ENCODE peak calls at places on chromosomes 2 and 18, in eight cellular contexts. B is GM10248, C is fibroblast of the aortic adventitia, O is OCI-LY7, H is pancreas, K is mucosa of descending colon, W is adrenal gland, I is progenitor cell of endocrine pancreas. D is an unnamed sample.

GRCh38 chr2:21261591-21261990 is 137.8 kb downstream of the TDRD15 start:
- DNase-seq in B (no peak), C (no peak), O (no peak), H (no peak), K (no peak), W (no peak), I (no peak), D (no peak)

GRCh38 chr18:3605562-3606443 is 155.8 kb downstream of the TGIF1 start:
- DNase-seq in B (no peak), C (peak), O (no peak), H (no peak), K (peak), W (no peak), I (no peak), D (no peak)

GRCh38 chr18:79634593-79634992 is 45.0 kb upstream of the CTDP1 start:
- DNase-seq in B (no peak), C (no peak), O (no peak), H (peak), K (no peak), W (peak), I (no peak), D (no peak)

GRCh38 chr2:239758325-239758877 is 266.7 kb downstream of the NDUFA10 start:
- DNase-seq in B (no peak), C (no peak), O (no peak), H (no peak), K (no peak), W (no peak), I (no peak), D (no peak)

GRCh38 chr2:72111061-72111460 is 36.6 kb downstream of the CYP26B1 start:
- DNase-seq in B (no peak), C (no peak), O (no peak), H (no peak), K (no peak), W (no peak), I (no peak), D (no peak)

GRCh38 chr2:233079473-233079877 is 19.3 kb downstream of the INPP5D start:
- DNase-seq in B (no peak), C (no peak), O (peak), H (no peak), K (no peak), W (peak), I (no peak), D (no peak)

GRCh38 chr2:109433926-109434325 is 179.8 kb downstream of the SEPTIN10 start:
- DNase-seq in B (no peak), C (no peak), O (no peak), H (no peak), K (no peak), W (no peak), I (no peak), D (peak)

GRCh38 chr2:224369028-224369632 is 32.8 kb downstream of the FAM124B start:
- DNase-seq in B (peak), C (peak), O (peak), H (no peak), K (peak), W (no peak), I (no peak), D (no peak)

GRCh38 chr18:73235491-73235890 is 367.7 kb upstream of the NETO1 start:
- DNase-seq in B (peak), C (peak), O (no peak), H (no peak), K (no peak), W (no peak), I (no peak), D (no peak)

GRCh38 chr2:201628545-201628944 is 14.8 kb downstream of the TMEM237 start:
- DNase-seq in B (no peak), C (no peak), O (no peak), H (no peak), K (no peak), W (no peak), I (no peak), D (no peak)

GRCh38 chr2:43112155-43112554 is 114.3 kb downstream of the ZFP36L2 start:
- DNase-seq in B (no peak), C (no peak), O (no peak), H (no peak), K (no peak), W (no peak), I (no peak), D (no peak)

GRCh38 chr2:227163998-227164744 is at the start of the genes COL4A3 and COL4A4:
- DNase-seq in B (peak), C (peak), O (no peak), H (peak), K (peak), W (peak), I (peak), D (no peak)

GRCh38 chr2:119242276-119243119 is 18.9 kb downstream of the STEAP3 start:
- DNase-seq in B (no peak), C (no peak), O (no peak), H (peak), K (no peak), W (no peak), I (no peak), D (no peak)

GRCh38 chr2:181779288-181779871 is 99.1 kb upstream of the NEUROD1 start:
- DNase-seq in B (no peak), C (no peak), O (no peak), H (no peak), K (no peak), W (no peak), I (no peak), D (no peak)

GRCh38 chr2:101999122-101999789 is 7.5 kb downstream of the IL1R2 start:
- DNase-seq in B (no peak), C (no peak), O (no peak), H (no peak), K (peak), W (no peak), I (no peak), D (no peak)

GRCh38 chr18:46418657-46419260 is 238.3 kb downstream of the LOXHD1 start:
- DNase-seq in B (no peak), C (peak), O (no peak), H (no peak), K (no peak), W (peak), I (no peak), D (no peak)

GRCh38 chr2:37585982-37586621 is 85.3 kb downstream of the CDC42EP3 start:
- DNase-seq in B (no peak), C (peak), O (no peak), H (no peak), K (peak), W (peak), I (no peak), D (peak)

GRCh38 chr18:59967878-59968277 is 68.1 kb downstream of the PMAIP1 start:
- DNase-seq in B (no peak), C (no peak), O (no peak), H (no peak), K (no peak), W (no peak), I (no peak), D (no peak)

GRCh38 chr2:236512902-236513433 is 56.7 kb upstream of the ACKR3 start:
- DNase-seq in B (peak), C (peak), O (peak), H (peak), K (peak), W (peak), I (peak), D (peak)

GRCh38 chr2:231373184-231373583 is 22.3 kb upstream of the B3GNT7 start:
- DNase-seq in B (no peak), C (no peak), O (no peak), H (no peak), K (no peak), W (no peak), I (no peak), D (no peak)

GRCh38 chr2:98382739-98383138 is 36.5 kb downstream of the CNGA3 start:
- DNase-seq in B (no peak), C (no peak), O (no peak), H (no peak), K (no peak), W (no peak), I (no peak), D (no peak)

GRCh38 chr2:219661955-219662395 is 34.5 kb downstream of the SLC4A3 start:
- DNase-seq in B (no peak), C (peak), O (no peak), H (no peak), K (no peak), W (no peak), I (no peak), D (no peak)

GRCh38 chr2:107634172-107634571 is 192.5 kb upstream of the RGPD4 start:
- DNase-seq in B (no peak), C (no peak), O (no peak), H (no peak), K (no peak), W (no peak), I (no peak), D (no peak)

GRCh38 chr18:25650201-25650941 is 298.4 kb upstream of the ZNF521 start:
- DNase-seq in B (no peak), C (peak), O (no peak), H (no peak), K (no peak), W (no peak), I (no peak), D (no peak)

GRCh38 chr2:131121464-131121863 is 16.3 kb downstream of the PLEKHB2 start:
- DNase-seq in B (no peak), C (peak), O (no peak), H (no peak), K (no peak), W (peak), I (no peak), D (no peak)

GRCh38 chr18:11150271-11150615 is 874 bp upstream of the PIEZO2 start:
- DNase-seq in B (no peak), C (no peak), O (no peak), H (no peak), K (no peak), W (no peak), I (no peak), D (no peak)

GRCh38 chr2:17976871-17977746 is 98.6 kb downstream of the KCNS3 start:
- DNase-seq in B (no peak), C (peak), O (no peak), H (no peak), K (peak), W (no peak), I (no peak), D (no peak)

GRCh38 chr2:209960676-209961630 is 41.5 kb upstream of the RPE start:
- DNase-seq in B (peak), C (peak), O (peak), H (no peak), K (peak), W (peak), I (no peak), D (no peak)

GRCh38 chr2:47043891-47044239 is 111.2 kb downstream of the STPG4 start:
- DNase-seq in B (no peak), C (no peak), O (no peak), H (no peak), K (no peak), W (no peak), I (no peak), D (no peak)
- TF ChIP-seq CTCF in B (no peak), C (no peak), O (no peak), H (no peak), K (no peak), W (no peak), I (no peak), D (no peak)

GRCh38 chr2:189570565-189570964 is 10.0 kb downstream of the SLC40A1 start:
- DNase-seq in B (no peak), C (peak), O (no peak), H (no peak), K (no peak), W (no peak), I (no peak), D (no peak)

GRCh38 chr2:189574793-189575475 is 5.7 kb downstream of the SLC40A1 start:
- DNase-seq in B (no peak), C (no peak), O (no peak), H (no peak), K (no peak), W (no peak), I (no peak), D (no peak)

GRCh38 chr2:189566046-189566445 is 14.5 kb downstream of the SLC40A1 start:
- DNase-seq in B (no peak), C (peak), O (no peak), H (no peak), K (no peak), W (no peak), I (no peak), D (no peak)

DNA sequence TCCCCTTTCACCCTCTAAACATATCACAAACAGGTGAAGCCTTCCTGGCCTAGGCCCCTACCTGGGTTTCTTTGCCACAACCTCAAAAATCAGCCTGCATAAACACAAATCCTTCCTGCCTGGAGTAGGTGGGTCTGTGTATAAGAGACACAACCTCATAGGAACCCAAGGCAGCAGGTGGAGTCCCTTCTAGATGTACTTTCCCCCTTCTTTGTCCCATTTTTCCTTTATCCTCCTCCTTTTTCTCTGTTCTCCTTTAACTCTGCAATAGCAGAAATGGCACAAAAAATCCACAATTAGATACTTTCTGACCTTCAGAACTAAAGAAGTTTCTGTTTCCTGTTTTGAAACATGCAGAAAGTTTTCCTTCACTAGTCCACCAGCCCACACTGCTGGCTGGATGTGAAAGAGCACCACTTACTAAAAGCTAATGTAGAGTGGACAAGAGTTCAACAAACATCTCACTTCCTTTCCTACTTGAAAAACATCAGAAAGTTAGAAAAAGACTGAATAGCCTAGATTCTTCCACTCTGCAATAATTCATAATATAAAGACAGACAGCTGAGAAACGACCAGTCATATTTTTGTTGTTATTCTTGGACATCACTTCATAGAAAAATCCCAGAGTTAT is 11.2 kb downstream of the SLC40A1 start:
- DNase-seq in B (no peak), C (no peak), O (no peak), H (no peak), K (no peak), W (no peak), I (no peak), D (no peak)
- TF ChIP-seq CTCF in B (no peak), C (peak), O (no peak), H (no peak), K (no peak), W (no peak), I (no peak), D (no peak)

DNA sequence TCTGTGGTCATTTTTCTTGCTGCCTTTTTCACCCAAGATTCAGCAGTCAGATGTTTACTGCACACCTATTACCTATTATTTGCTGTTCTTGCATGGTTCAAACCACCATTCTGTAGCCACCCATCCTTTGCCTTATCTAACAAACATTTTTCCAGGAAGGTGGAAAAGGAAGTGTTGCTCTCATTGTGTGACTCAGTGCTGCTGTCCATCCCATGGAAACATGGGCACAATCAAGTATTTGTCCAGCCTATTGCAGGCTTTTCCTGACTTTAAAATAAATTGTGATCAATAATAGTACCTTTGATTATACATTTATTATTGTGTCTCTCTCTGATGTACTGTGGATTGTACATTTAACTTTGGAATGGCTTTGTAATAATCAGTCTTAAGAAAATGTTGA is 53.2 kb downstream of the USP14 start:
- DNase-seq in B (no peak), C (no peak), O (no peak), H (no peak), K (no peak), W (no peak), I (no peak), D (no peak)
- TF ChIP-seq CTCF in B (no peak), C (no peak), O (no peak), H (no peak), K (no peak), W (no peak), I (no peak), D (no peak)

GRCh38 chr18:34884456-34884855 is 156.8 kb upstream of the MAPRE2 start:
- DNase-seq in B (no peak), C (no peak), O (no peak), H (no peak), K (no peak), W (no peak), I (no peak), D (no peak)

GRCh38 chr18:34886162-34886561 is 155.1 kb upstream of the MAPRE2 start:
- DNase-seq in B (no peak), C (no peak), O (no peak), H (no peak), K (no peak), W (no peak), I (no peak), D (no peak)

GRCh38 chr18:34880403-34880802 is 160.8 kb upstream of the MAPRE2 start:
- DNase-seq in B (no peak), C (peak), O (no peak), H (no peak), K (no peak), W (no peak), I (no peak), D (no peak)

GRCh38 chr18:34880882-34881852 is 160.0 kb upstream of the MAPRE2 start:
- DNase-seq in B (no peak), C (peak), O (no peak), H (no peak), K (no peak), W (no peak), I (no peak), D (no peak)
- TF ChIP-seq CTCF in B (no peak), C (peak), O (peak), H (no peak), K (no peak), W (no peak), I (peak), D (peak)

DNA sequence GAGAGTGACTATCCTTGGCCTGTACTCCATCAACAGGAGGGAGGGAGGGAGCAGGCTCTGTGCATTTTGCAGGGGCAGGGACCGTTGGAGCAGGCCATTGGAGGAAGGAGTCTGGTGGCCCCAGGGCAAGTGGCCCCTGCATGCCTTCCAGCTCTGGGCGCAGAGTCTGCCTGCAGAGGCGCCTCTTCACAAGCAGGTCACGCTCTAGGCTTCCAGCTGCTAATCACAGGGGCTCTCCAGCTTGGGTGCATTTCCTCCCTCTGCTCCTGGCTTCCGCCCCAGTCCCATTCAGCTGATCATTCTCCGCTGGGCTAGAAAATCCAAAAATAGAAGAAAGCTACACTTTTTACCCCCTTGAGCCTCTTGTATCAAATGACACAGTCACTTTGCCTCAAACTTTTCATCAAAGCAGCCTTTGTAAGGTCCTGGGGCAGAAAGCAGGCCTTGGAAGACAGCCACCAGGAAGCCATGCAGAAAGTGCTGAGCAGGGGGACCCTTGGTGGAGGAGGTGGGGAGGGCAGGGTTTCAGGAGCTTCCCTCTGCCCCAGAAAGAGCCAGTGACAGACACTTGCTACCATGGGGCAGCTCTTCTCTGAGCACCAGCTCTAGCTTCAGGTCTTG is 11.3 kb downstream of the TMEM247 start:
- DNase-seq in B (peak), C (peak), O (peak), H (no peak), K (peak), W (peak), I (no peak), D (peak)
- TF ChIP-seq CTCF in B (peak), C (no peak), O (peak), H (no peak), K (no peak), W (no peak), I (no peak), D (peak)

DNA sequence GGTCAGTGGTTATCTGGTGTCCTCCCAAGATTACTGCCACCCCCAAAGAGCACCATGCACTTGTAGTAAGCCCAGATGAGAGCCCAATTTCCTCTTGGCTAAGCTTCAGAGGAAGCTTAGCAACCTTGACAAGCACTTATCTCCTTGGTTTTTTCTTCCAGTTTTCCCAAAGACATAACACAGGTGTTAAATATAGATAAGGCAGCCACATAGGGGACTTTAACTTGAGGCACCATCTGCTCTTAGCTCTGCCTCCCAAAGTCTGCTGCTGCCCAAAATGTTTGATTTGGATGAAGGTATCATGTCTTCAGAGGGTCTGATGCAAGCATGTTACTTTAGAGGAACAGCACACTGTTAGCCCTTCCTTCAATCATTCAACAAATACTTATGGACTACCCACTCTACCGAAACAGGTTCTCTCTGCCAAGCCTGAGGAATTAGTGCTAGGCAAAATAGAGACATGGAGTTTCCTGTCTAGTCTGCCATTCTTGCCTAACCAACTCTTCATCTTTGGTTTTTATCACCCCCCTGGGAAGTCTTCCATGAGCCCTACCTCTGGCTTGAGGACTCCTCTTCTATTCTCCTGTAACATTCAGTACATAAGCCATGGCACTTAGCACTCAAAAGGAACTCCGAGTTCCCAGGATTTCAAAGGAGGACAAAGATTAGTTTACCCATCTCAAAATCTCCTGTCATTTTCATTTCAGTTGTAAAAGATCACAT is 73.7 kb downstream of the SP3 start:
- DNase-seq in B (no peak), C (no peak), O (no peak), H (no peak), K (no peak), W (no peak), I (no peak), D (no peak)
- TF ChIP-seq CTCF in B (no peak), C (no peak), O (no peak), H (no peak), K (no peak), W (no peak), I (no peak), D (no peak)

GRCh38 chr2:168114021-168114420 is 133.4 kb downstream of the STK39 start:
- DNase-seq in B (no peak), C (peak), O (no peak), H (no peak), K (no peak), W (no peak), I (no peak), D (no peak)

GRCh38 chr2:168114619-168115018 is 132.8 kb downstream of the STK39 start:
- DNase-seq in B (no peak), C (no peak), O (no peak), H (no peak), K (no peak), W (no peak), I (no peak), D (no peak)

GRCh38 chr2:168119519-168120141 is 127.8 kb downstream of the STK39 start:
- DNase-seq in B (peak), C (peak), O (peak), H (no peak), K (peak), W (no peak), I (peak), D (no peak)

GRCh38 chr2:168118733-168119518 is 128.5 kb downstream of the STK39 start:
- DNase-seq in B (no peak), C (peak), O (peak), H (no peak), K (peak), W (no peak), I (peak), D (no peak)

GRCh38 chr2:168116448-168116847 is 130.9 kb downstream of the STK39 start:
- DNase-seq in B (no peak), C (no peak), O (no peak), H (no peak), K (no peak), W (no peak), I (no peak), D (no peak)
- TF ChIP-seq CTCF in B (no peak), C (no peak), O (peak), H (no peak), K (no peak), W (no peak), I (peak), D (no peak)

D was measured in dorsolateral prefrontal cortex.